ENCODE peak calls at places on chromosomes 5 and 9, in four cellular contexts. B is A549, M is GM20000, L is kidney epithelial cell. S is an unnamed sample.

GRCh38 chr5:81908044-81908443 is 63.8 kb upstream of the ATG10 start:
- DNase-seq in L (no peak), M (no peak), B (no peak), S (no peak)

GRCh38 chr5:125298258-125298657 is 551.8 kb upstream of the ZNF608 start:
- DNase-seq in M (no peak), L (no peak), B (no peak), S (no peak)

GRCh38 chr9:108478431-108478837 is 377.4 kb downstream of the ACTL7B start:
- DNase-seq in M (no peak), L (no peak), B (peak), S (no peak)

GRCh38 chr5:167665841-167666375 is 625.5 kb upstream of the WWC1 start:
- DNase-seq in M (no peak), L (no peak), B (no peak), S (no peak)

GRCh38 chr9:120481248-120481647 is 98.7 kb downstream of the CDK5RAP2 start:
- DNase-seq in L (no peak), B (no peak), M (no peak), S (no peak)

GRCh38 chr5:98902733-98903132 is 26.1 kb downstream of the CHD1 start:
- DNase-seq in L (no peak), M (no peak), B (no peak), S (no peak)

GRCh38 chr9:124248992-124249391 is 8.8 kb upstream of the NEK6 start:
- DNase-seq in B (no peak), M (no peak), L (no peak), S (no peak)

GRCh38 chr5:126468091-126468490 is 44.9 kb downstream of the GRAMD2B start:
- DNase-seq in B (no peak), M (no peak), L (no peak), S (no peak)

GRCh38 chr5:57863661-57864060 is 381.1 kb upstream of the ACTBL2 start:
- DNase-seq in L (no peak), M (no peak), B (no peak), S (no peak)

GRCh38 chr9:14345586-14346237 is 31.8 kb upstream of the NFIB start:
- DNase-seq in B (no peak), M (no peak), L (no peak), S (no peak)

GRCh38 chr9:133888779-133889491 is 103.2 kb downstream of the VAV2 start:
- DNase-seq in L (no peak), M (no peak), B (no peak), S (no peak)

GRCh38 chr9:91182429-91182828 is 179.3 kb downstream of the AUH start:
- DNase-seq in L (no peak), B (peak), M (no peak), S (no peak)

GRCh38 chr5:167945542-167946384 is 345.7 kb upstream of the WWC1 start:
- DNase-seq in B (no peak), L (peak), M (no peak), S (no peak)

GRCh38 chr5:173712609-173713176 is 96.2 kb upstream of the BOD1 start:
- DNase-seq in B (no peak), L (no peak), M (no peak), S (no peak)

GRCh38 chr9:97109194-97109811 is 70.4 kb upstream of the CTSV start:
- DNase-seq in L (peak), B (peak), M (peak), S (peak)

GRCh38 chr5:96175090-96175489 is 213.4 kb upstream of the ELL2 start:
- DNase-seq in M (no peak), B (peak), L (no peak), S (no peak)

GRCh38 chr5:93755716-93756115 is 14.3 kb upstream of the POU5F2 start:
- DNase-seq in L (no peak), B (no peak), M (no peak), S (no peak)

GRCh38 chr5:69329905-69330489 is 2.6 kb downstream of the CCDC125 start:
- DNase-seq in L (no peak), B (no peak), M (no peak), S (no peak)
- TF ChIP-seq CTCF in L (no peak), B (no peak), M (no peak), S (no peak)

GRCh38 chr5:80597500-80597899 is 27.4 kb upstream of the ANKRD34B start:
- DNase-seq in L (no peak), M (no peak), B (no peak), S (no peak)

DNA sequence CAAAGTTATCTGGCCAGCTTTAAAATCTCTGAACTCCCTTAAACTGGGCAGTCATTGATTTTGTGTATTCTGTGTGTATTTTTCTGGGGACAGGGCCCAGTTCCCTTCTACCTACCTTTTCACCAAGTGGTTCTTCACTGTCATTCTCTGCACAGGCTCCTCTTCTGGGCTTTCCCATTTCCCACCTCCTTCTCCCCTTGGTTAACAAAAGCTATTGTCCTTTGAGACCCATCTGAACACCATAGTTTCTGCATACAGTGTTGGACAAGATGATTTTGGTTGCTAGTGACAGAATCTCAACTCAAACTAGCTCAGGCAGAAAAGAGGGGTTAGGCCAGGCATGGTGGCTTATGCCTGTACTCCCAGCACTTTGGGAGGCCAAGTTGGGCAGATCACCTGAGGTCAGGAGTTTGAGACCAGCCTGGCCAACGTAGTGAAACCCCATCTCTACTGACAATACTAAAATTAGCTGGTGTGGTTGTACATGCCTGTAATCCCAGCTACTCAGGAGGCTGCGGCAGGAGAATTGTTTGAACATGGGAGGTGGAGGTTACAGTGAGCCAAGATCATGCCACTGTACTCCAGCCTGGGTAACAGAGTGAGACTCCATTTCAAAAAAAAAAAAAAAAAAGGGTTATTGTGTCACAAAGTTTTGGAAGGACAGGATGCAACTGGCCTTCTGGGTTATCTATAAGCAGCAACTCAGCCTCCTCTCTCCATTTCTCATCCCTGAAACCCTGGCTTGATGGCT is 31.0 kb upstream of the ANKRD34B start:
- DNase-seq in L (no peak), M (no peak), B (no peak), S (no peak)
- TF ChIP-seq CTCF in L (no peak), M (no peak), B (no peak), S (no peak)

GRCh38 chr5:140882591-140882899 is 621 bp downstream of the PCDHA13 start:
- DNase-seq in L (no peak), M (no peak), B (peak), S (peak)
- TF ChIP-seq CTCF in L (no peak), M (no peak), B (peak), S (no peak)

GRCh38 chr9:4228606-4229005 is 71.3 kb downstream of the GLIS3 start:
- DNase-seq in M (no peak), B (peak), L (no peak), S (no peak)

GRCh38 chr9:4228142-4228541 is 71.7 kb downstream of the GLIS3 start:
- DNase-seq in L (no peak), M (no peak), B (no peak), S (no peak)

GRCh38 chr9:4225291-4226119 is 74.4 kb downstream of the GLIS3 start:
- DNase-seq in B (peak), L (peak), M (no peak), S (no peak)

GRCh38 chr9:4226331-4227250 is 73.3 kb downstream of the GLIS3 start:
- DNase-seq in M (no peak), L (no peak), B (peak), S (no peak)

GRCh38 chr9:4229252-4229651 is 70.6 kb downstream of the GLIS3 start:
- DNase-seq in L (no peak), M (no peak), B (no peak), S (no peak)
- TF ChIP-seq CTCF in L (peak), M (no peak), B (peak), S (no peak)

DNA sequence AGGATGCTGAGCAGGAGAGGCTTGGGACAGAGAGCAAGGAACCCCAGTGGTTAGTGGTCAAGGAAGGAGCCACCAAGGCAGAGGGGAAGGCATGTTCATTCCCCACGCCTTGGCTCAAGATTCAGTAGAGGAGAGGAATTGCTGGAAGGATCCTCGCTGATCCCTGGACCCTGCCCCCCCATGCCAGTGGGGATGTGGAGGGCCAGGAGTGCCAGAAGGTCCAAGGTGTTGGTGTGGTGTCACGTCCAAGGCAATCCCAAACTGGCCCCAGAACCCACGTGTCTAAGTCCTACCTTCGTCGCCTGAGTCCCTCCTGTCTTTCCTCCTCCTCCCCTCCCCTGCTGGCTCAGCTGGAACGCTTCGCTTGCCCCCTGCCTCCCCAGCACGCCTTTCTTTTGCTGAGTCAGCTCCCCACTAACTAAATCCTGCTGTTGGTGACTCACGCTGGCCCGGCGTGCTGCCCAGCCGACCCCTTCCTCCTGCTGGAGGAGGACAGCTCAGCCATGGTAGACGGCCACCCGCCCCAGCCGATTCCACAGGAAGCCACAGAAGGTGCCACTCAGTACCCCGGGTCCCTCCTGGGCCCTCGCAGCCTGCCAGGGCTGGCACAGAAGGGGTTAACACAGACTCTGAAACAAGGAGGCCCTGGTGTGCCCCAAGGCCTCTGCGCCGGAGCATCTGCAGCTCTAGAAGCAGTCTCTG is 37.6 kb upstream of the ORM1 start:
- DNase-seq in L (peak), M (no peak), B (peak), S (no peak)
- TF ChIP-seq CTCF in L (peak), M (no peak), B (no peak), S (no peak)

GRCh38 chr9:99663297-99663696 is 158.4 kb upstream of the NR4A3 start:
- DNase-seq in B (no peak), L (no peak), M (no peak), S (no peak)
- TF ChIP-seq CTCF in B (no peak), L (no peak), M (no peak), S (no peak)

GRCh38 chr5:153827407-153827806 is 211.3 kb downstream of the FAM114A2 start:
- DNase-seq in M (no peak), L (no peak), B (peak), S (no peak)
- TF ChIP-seq CTCF in M (no peak), L (no peak), B (no peak), S (peak)

GRCh38 chr9:100445161-100445902 is 18.4 kb downstream of the MSANTD3 start:
- DNase-seq in M (no peak), B (no peak), L (no peak), S (no peak)
- TF ChIP-seq CTCF in M (no peak), B (peak), L (no peak), S (peak)

S was measured in GM13977.